ENCODE peak calls at places on chromosome 12, in nine cellular contexts. U, A, W, J, Z, Y, N, D and M are unnamed samples.

GRCh38 chr12:5171701-5172100 is 128.0 kb downstream of the KCNA5 start:
- DNase-seq in A (no peak), Z (no peak), D (no peak), U (no peak), W (peak), Y (no peak), N (peak), J (no peak), M (no peak)

GRCh38 chr12:105980533-105980932 is 158.2 kb downstream of the NUAK1 start:
- DNase-seq in A (no peak), Z (no peak), N (no peak), Y (no peak), J (no peak), W (no peak), U (no peak), D (no peak), M (no peak)

GRCh38 chr12:58557156-58557555 is 363.1 kb downstream of the LRIG3 start:
- DNase-seq in N (no peak), D (no peak), J (no peak), Y (no peak), U (no peak), W (no peak), Z (no peak), A (no peak), M (no peak)

GRCh38 chr12:130192667-130193345 is 30.5 kb downstream of the FZD10 start:
- DNase-seq in W (no peak), U (no peak), J (no peak), A (no peak), N (peak), Z (no peak), D (no peak), Y (no peak), M (no peak)

GRCh38 chr12:58765653-58766554 is 154.4 kb downstream of the LRIG3 start:
- DNase-seq in A (no peak), Z (no peak), U (no peak), Y (no peak), W (no peak), N (peak), D (no peak), J (no peak), M (no peak)

GRCh38 chr12:42568952-42569916 is 20.3 kb downstream of the PRICKLE1 start:
- DNase-seq in J (no peak), Y (no peak), U (no peak), A (no peak), D (no peak), W (peak), N (peak), Z (no peak), M (no peak)

GRCh38 chr12:92582466-92582865 is 120.3 kb upstream of the PLEKHG7 start:
- DNase-seq in Y (no peak), A (no peak), Z (no peak), W (no peak), U (no peak), J (no peak), D (no peak), N (no peak), M (no peak)

GRCh38 chr12:100031821-100032220 is 47.1 kb upstream of the ANKS1B start:
- DNase-seq in W (no peak), D (no peak), A (no peak), Y (no peak), J (no peak), U (no peak), N (no peak), Z (no peak), M (no peak)

GRCh38 chr12:50949801-50950302 is 2.5 kb upstream of the HIGD1C start:
- DNase-seq in N (no peak), A (no peak), Z (no peak), Y (no peak), D (no peak), J (no peak), W (no peak), U (no peak), M (no peak)

GRCh38 chr12:29562167-29562776 is 64.8 kb upstream of the OVCH1 start:
- DNase-seq in D (no peak), U (no peak), N (no peak), Z (no peak), Y (no peak), W (no peak), J (no peak), A (peak), M (no peak)

GRCh38 chr12:69821032-69821431 is 4.0 kb upstream of the MYRFL start:
- DNase-seq in J (no peak), Y (no peak), Z (no peak), U (no peak), D (no peak), A (no peak), W (no peak), N (no peak), M (no peak)

GRCh38 chr12:15662303-15662980 is 126.7 kb downstream of the EPS8 start:
- DNase-seq in J (no peak), Z (no peak), U (no peak), Y (no peak), A (no peak), D (no peak), W (peak), N (no peak), M (no peak)

GRCh38 chr12:116015525-116015924 is 262.0 kb downstream of the MED13L start:
- DNase-seq in J (no peak), Z (no peak), D (no peak), A (no peak), Y (no peak), N (peak), W (no peak), U (no peak), M (no peak)

GRCh38 chr12:64525461-64526160 is 73.7 kb downstream of the TBK1 start:
- DNase-seq in J (no peak), Y (no peak), W (no peak), Z (no peak), U (no peak), A (no peak), N (no peak), D (no peak), M (no peak)

GRCh38 chr12:24752763-24753462 is 196.0 kb downstream of the BCAT1 start:
- DNase-seq in J (no peak), A (no peak), W (no peak), U (no peak), Z (no peak), D (no peak), N (peak), Y (no peak), M (no peak)

GRCh38 chr12:57754411-57755193 is at the start of gene MARCHF9:
- DNase-seq in W (no peak), N (no peak), A (peak), U (peak), D (no peak), J (peak), Z (peak), Y (no peak), M (peak)

GRCh38 chr12:28870839-28871440 is 278.1 kb upstream of the FAR2 start:
- DNase-seq in N (no peak), W (no peak), D (no peak), A (no peak), Z (no peak), Y (no peak), J (no peak), U (no peak), M (no peak)

GRCh38 chr12:99649551-99649950 is 2.0 kb downstream of the GARIN6 start:
- DNase-seq in J (no peak), A (no peak), U (no peak), Y (no peak), N (no peak), W (no peak), D (no peak), Z (no peak), M (no peak)

GRCh38 chr12:113601656-113602263 is 130.1 kb upstream of the LHX5 start:
- DNase-seq in A (no peak), Y (no peak), W (no peak), N (no peak), Z (no peak), U (no peak), J (no peak), D (no peak), M (no peak)

GRCh38 chr12:46921048-46921753 is 95.4 kb upstream of the SLC38A4 start:
- DNase-seq in Z (no peak), A (no peak), Y (no peak), D (no peak), W (no peak), U (no peak), J (no peak), N (peak), M (no peak)

GRCh38 chr12:53267309-53268008 is 640 bp upstream of the ESPL1 start:
- DNase-seq in J (no peak), Z (no peak), N (no peak), D (no peak), W (no peak), Y (no peak), U (no peak), A (no peak), M (no peak)

GRCh38 chr12:269216-269615 is 6.6 kb upstream of the SLC6A13 start:
- DNase-seq in D (no peak), U (no peak), J (no peak), Z (no peak), N (no peak), Y (peak), A (no peak), W (no peak), M (no peak)

GRCh38 chr12:115467531-115467930 is 783.6 kb upstream of the TBX3 start:
- DNase-seq in Z (no peak), N (no peak), U (no peak), W (no peak), Y (no peak), A (no peak), D (no peak), J (no peak), M (no peak)

GRCh38 chr12:57890191-57891120 is 43.9 kb upstream of the CTDSP2 start:
- DNase-seq in N (no peak), Y (no peak), W (no peak), Z (no peak), D (peak), A (no peak), J (no peak), U (no peak), M (no peak)

GRCh38 chr12:13142747-13143146 is 39.3 kb upstream of the GSG1 start:
- DNase-seq in A (peak), N (no peak), Z (no peak), Y (no peak), J (no peak), W (no peak), U (no peak), D (no peak), M (no peak)

GRCh38 chr12:79252358-79253075 is 387.9 kb downstream of the SYT1 start:
- DNase-seq in Z (no peak), U (no peak), J (no peak), D (no peak), Y (no peak), N (no peak), A (no peak), W (no peak), M (no peak)

GRCh38 chr12:27561535-27562350 is 37.7 kb downstream of the PPFIBP1 start:
- DNase-seq in Z (no peak), U (no peak), J (no peak), D (no peak), Y (no peak), A (no peak), W (no peak), N (no peak), M (no peak)

GRCh38 chr12:122944588-122944987 is 21.7 kb downstream of the ABCB9 start:
- DNase-seq in Y (no peak), U (no peak), A (no peak), D (peak), W (peak), Z (no peak), J (no peak), N (peak), M (no peak)

GRCh38 chr12:12718382-12718761 is 1.2 kb downstream of the CDKN1B start:
- DNase-seq in D (no peak), J (no peak), A (no peak), W (no peak), U (no peak), N (no peak), Z (no peak), Y (no peak), M (no peak)

GRCh38 chr12:115473257-115473956 is 789.4 kb upstream of the TBX3 start:
- DNase-seq in Y (no peak), D (no peak), J (no peak), U (no peak), Z (no peak), A (no peak), W (no peak), N (no peak), M (no peak)

GRCh38 chr12:122869207-122869973 is 26.5 kb downstream of the VPS37B start:
- DNase-seq in Z (no peak), Y (no peak), J (no peak), A (peak), D (peak), W (no peak), N (no peak), U (no peak), M (peak)

GRCh38 chr12:88578274-88578673 is 2.0 kb downstream of the KITLG start:
- DNase-seq in J (no peak), U (no peak), N (peak), D (no peak), Y (no peak), Z (no peak), A (no peak), W (no peak), M (no peak)

GRCh38 chr12:94041833-94042232 is 106.5 kb upstream of the PLXNC1 start:
- DNase-seq in U (no peak), Y (no peak), J (no peak), N (no peak), D (no peak), A (no peak), W (no peak), Z (no peak), M (no peak)

DNA sequence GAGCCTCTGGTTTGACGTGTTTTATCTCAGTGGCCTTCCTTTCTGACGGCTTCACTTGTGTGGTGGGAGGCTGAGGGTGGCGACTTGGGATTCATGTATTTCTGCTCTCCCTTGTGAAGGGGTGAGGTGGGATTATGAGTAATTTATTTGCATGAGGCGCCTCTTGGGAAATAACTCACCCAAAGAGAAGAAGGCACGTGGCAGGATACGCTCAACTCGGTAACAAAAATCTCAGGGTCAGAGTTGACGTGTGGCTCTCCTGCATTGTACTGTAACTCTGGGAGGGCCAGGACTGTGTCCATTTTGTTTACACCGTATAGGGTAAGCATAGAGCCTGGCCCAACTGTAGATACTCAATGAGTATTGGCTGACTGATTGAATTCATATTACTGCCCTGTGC is 14.6 kb upstream of the C1S start:
- DNase-seq in N (peak), J (no peak), Y (no peak), A (no peak), U (no peak), Z (no peak), W (no peak), D (no peak), M (no peak)
- TF ChIP-seq POLR2A in N (no peak), J (no peak), Y (no peak), A (no peak), U (no peak), Z (no peak), W (no peak), D (no peak), M (no peak)

DNA sequence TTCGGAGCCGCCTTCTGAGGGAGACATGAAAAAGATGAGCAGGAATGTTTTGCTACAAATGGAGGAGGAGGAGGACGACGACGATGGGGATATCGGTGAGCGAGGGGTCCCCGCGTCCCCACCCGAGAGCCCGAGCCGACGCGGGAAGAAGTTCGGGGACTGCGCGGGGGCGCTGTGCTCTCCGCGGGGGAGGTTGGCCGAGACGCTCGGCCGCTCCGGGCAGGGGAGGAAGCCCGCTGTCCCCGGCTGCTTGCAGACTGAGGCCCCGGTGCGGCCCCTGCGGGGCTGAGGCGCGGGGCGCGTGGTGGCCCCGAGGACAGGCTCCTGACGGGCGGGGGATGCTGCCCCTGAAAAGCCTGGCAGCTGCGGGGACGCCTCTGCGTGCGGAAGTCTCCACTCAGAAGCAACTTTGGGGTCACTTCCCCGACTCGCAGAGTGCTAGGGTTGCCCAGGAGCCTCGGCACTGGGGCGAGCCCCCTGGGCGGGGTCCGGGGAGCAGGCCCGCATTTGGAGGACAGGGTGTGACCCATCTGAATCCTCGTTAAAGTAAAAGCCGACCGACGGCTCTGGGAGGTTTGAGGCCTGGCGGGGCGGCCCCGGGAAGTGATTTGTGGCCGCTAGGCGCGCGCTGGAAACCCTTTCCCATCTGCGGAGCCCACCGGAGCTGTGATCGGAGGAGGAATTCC is 545 bp downstream of the ANO6 start:
- DNase-seq in W (no peak), A (peak), J (no peak), N (peak), Y (no peak), U (peak), Z (peak), D (peak), M (peak)
- TF ChIP-seq POLR2A in W (no peak), A (no peak), J (no peak), N (no peak), Y (no peak), U (no peak), Z (peak), D (no peak), M (no peak)

GRCh38 chr12:49678711-49679110 is 28.5 kb downstream of the FMNL3 start:
- DNase-seq in D (no peak), N (no peak), Y (no peak), A (no peak), W (no peak), Z (no peak), J (no peak), U (no peak), M (no peak)
- TF ChIP-seq POLR2A in D (no peak), N (no peak), Y (no peak), A (no peak), W (no peak), Z (no peak), J (no peak), U (no peak), M (no peak)

DNA sequence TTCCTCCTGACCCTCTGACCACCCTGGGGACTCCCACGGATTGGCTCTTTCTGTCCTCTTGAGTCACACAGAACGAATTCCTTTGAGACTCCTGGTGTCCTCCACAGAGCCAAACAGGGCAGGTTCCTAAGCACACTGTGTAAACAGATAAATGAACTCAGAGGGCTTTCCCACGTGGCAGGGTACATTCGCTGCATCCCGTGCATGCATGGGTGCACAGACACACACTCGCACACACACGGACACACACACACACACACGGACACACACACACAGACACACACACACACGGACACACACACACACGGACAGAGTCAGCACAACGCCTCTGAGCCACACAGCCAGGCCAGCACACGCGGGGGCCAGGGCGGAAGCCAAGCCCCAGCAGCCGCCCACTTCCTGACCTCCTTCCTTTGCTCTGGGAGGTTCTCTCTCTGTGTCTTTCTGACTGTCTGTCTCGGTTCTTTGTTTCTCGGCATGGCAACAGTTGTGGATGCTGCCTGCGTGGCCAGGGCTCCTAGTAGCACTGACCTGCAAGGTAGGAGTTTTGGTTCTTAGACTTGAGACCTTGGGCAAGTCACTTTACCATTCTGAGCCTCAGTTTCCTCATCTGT is 706 bp downstream of the CRACR2A start:
- DNase-seq in U (peak), Y (no peak), N (peak), J (no peak), Z (peak), D (no peak), W (peak), A (peak), M (peak)
- TF ChIP-seq POLR2A in U (peak), Y (no peak), N (no peak), J (no peak), Z (no peak), D (no peak), W (no peak), A (no peak), M (no peak)

DNA sequence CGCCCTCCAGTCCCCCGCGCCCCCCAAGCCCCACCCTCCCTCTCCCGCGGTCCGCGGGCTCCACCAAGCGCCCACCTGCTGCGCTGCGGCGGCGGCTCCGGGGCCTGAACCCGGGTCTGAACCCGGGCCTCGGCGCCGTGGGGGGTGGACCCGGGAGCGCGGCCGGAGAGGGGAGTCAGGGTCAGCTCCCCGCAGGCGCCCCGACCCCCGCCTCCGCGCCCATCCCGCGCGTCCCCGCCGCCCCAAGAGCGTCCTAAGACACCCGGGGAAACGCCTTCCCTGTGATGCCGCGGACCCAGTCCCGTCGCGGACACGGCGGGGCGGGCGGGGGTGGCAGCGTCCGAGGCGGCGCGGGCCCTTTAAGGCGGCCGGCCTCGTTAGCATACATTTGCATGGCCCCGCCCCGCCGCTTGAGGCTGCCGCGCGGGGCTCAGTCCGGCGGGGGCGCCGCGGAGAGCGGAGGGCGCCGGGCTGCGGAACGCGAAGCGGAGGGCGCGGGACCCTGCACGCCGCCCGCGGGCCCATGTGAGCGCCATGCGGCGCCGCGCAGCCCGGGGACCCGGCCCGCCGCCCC is at the start of gene MMP17:
- DNase-seq in J (no peak), Y (peak), N (no peak), U (peak), Z (no peak), A (peak), W (no peak), D (peak), M (peak)
- TF ChIP-seq POLR2A in J (no peak), Y (peak), N (no peak), U (no peak), Z (no peak), A (no peak), W (no peak), D (no peak), M (no peak)

DNA sequence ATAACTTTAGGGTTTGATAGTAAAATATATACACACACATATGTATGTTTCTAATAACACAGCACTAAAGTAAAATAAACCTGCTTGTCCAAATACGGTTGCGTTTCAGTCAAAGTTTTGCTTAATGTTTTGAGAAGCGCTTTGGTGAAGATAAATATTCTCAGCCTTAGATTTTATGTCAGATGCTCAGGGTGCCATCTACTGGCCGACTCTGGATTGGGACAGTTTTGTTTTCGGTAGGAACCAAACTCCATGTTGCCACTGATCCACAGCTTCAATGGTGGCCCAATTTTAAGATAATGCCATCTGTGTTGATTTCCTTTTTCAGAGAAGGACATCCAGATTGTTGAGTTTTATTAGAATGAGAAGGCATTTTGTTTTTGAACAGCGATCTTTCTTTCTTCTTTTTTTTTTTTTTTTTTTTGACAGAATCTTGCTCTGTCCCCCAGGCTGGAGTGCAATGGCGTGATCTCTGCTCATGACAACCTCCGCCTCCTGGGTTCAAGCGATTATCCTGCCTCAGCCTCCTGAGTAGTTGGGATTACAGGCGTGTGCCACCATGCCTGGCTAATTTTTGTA is 43.1 kb downstream of the LLPH start:
- DNase-seq in W (peak), N (peak), D (no peak), U (no peak), J (no peak), A (peak), Z (no peak), Y (peak), M (peak)
- TF ChIP-seq POLR2A in W (no peak), N (no peak), D (no peak), U (no peak), J (no peak), A (no peak), Z (no peak), Y (no peak), M (no peak)

GRCh38 chr12:52059582-52060497 is 8.6 kb downstream of the NR4A1 start:
- DNase-seq in A (no peak), W (peak), N (no peak), Z (no peak), U (no peak), J (no peak), Y (no peak), D (no peak), M (no peak)
- TF ChIP-seq POLR2A in A (no peak), W (no peak), N (no peak), Z (no peak), U (no peak), J (no peak), Y (no peak), D (no peak), M (no peak)

GRCh38 chr12:120343692-120344091 is 16.1 kb upstream of the PLA2G1B start:
- DNase-seq in Z (no peak), Y (no peak), D (no peak), W (no peak), A (no peak), J (no peak), U (no peak), N (no peak), M (no peak)
- TF ChIP-seq POLR2A in Z (no peak), Y (no peak), D (no peak), W (no peak), A (no peak), J (no peak), U (no peak), N (no peak), M (no peak)